ENCODE peak calls at places on chromosomes 13 and 19, in six cellular contexts. One of them, this sample, is unnamed.
A peak's percentile ranks its signal among the peaks of the same experiment; 100 is the strongest.

GRCh38 chr19:50933640-50934039 is 19.2 kb downstream of the KLK5 start:
- DNase-seq in stimulated activated CD4-positive, alpha-beta T cell treated with anti-CD3 and anti-CD28 coated beads, Interleukin-1b, Interleukin-23, amount 100 ng/mL, for 48 hours: no peak
- DNase-seq in HTR-8/SVneo: no peak
- DNase-seq in T-helper 22 cell: no peak
- DNase-seq in choroid plexus epithelial cell: peak; percentile 13
- DNase-seq in stimulated activated CD8-positive, alpha-beta memory T cell treated with anti-CD3 and anti-CD28 coated beads, Interleukin-4, amount 100 ng/mL, for 48 hours: no peak
- DNase-seq in this sample: no peak

GRCh38 chr19:32858559-32858958 is 11.0 kb downstream of the SLC7A9 start:
- DNase-seq in stimulated activated CD8-positive, alpha-beta memory T cell treated with anti-CD3 and anti-CD28 coated beads, Interleukin-4, amount 100 ng/mL, for 48 hours: no peak
- DNase-seq in HTR-8/SVneo: no peak
- DNase-seq in stimulated activated CD4-positive, alpha-beta T cell treated with anti-CD3 and anti-CD28 coated beads, Interleukin-1b, Interleukin-23, amount 100 ng/mL, for 48 hours: no peak
- DNase-seq in T-helper 22 cell: no peak
- DNase-seq in choroid plexus epithelial cell: no peak
- DNase-seq in this sample: no peak

GRCh38 chr19:39316627-39317321 is 3.9 kb downstream of the LRFN1 start:
- DNase-seq in stimulated activated CD4-positive, alpha-beta T cell treated with anti-CD3 and anti-CD28 coated beads, Interleukin-1b, Interleukin-23, amount 100 ng/mL, for 48 hours: no peak
- DNase-seq in stimulated activated CD8-positive, alpha-beta memory T cell treated with anti-CD3 and anti-CD28 coated beads, Interleukin-4, amount 100 ng/mL, for 48 hours: no peak
- DNase-seq in T-helper 22 cell: no peak
- DNase-seq in choroid plexus epithelial cell: no peak
- DNase-seq in HTR-8/SVneo: no peak
- DNase-seq in this sample: no peak

GRCh38 chr13:73767747-73768315 is 366.4 kb downstream of the KLF12 start:
- DNase-seq in stimulated activated CD4-positive, alpha-beta T cell treated with anti-CD3 and anti-CD28 coated beads, Interleukin-1b, Interleukin-23, amount 100 ng/mL, for 48 hours: peak; percentile 15
- DNase-seq in choroid plexus epithelial cell: no peak
- DNase-seq in T-helper 22 cell: no peak
- DNase-seq in HTR-8/SVneo: no peak
- DNase-seq in stimulated activated CD8-positive, alpha-beta memory T cell treated with anti-CD3 and anti-CD28 coated beads, Interleukin-4, amount 100 ng/mL, for 48 hours: peak; percentile 50
- DNase-seq in this sample: peak; percentile 3

GRCh38 chr13:98966019-98966418 is 11.8 kb downstream of the DOCK9 start:
- DNase-seq in stimulated activated CD4-positive, alpha-beta T cell treated with anti-CD3 and anti-CD28 coated beads, Interleukin-1b, Interleukin-23, amount 100 ng/mL, for 48 hours: no peak
- DNase-seq in stimulated activated CD8-positive, alpha-beta memory T cell treated with anti-CD3 and anti-CD28 coated beads, Interleukin-4, amount 100 ng/mL, for 48 hours: no peak
- DNase-seq in T-helper 22 cell: no peak
- DNase-seq in choroid plexus epithelial cell: no peak
- DNase-seq in HTR-8/SVneo: no peak
- DNase-seq in this sample: no peak

GRCh38 chr19:36046443-36047050 is 7.5 kb downstream of the THAP8 start:
- DNase-seq in HTR-8/SVneo: no peak
- DNase-seq in stimulated activated CD8-positive, alpha-beta memory T cell treated with anti-CD3 and anti-CD28 coated beads, Interleukin-4, amount 100 ng/mL, for 48 hours: no peak
- DNase-seq in stimulated activated CD4-positive, alpha-beta T cell treated with anti-CD3 and anti-CD28 coated beads, Interleukin-1b, Interleukin-23, amount 100 ng/mL, for 48 hours: no peak
- DNase-seq in choroid plexus epithelial cell: peak; percentile 40
- DNase-seq in T-helper 22 cell: no peak
- DNase-seq in this sample: no peak

GRCh38 chr13:107765724-107766436 is 449.5 kb downstream of the LIG4 start:
- DNase-seq in T-helper 22 cell: no peak
- DNase-seq in choroid plexus epithelial cell: peak; percentile 46
- DNase-seq in HTR-8/SVneo: no peak
- DNase-seq in stimulated activated CD8-positive, alpha-beta memory T cell treated with anti-CD3 and anti-CD28 coated beads, Interleukin-4, amount 100 ng/mL, for 48 hours: no peak
- DNase-seq in stimulated activated CD4-positive, alpha-beta T cell treated with anti-CD3 and anti-CD28 coated beads, Interleukin-1b, Interleukin-23, amount 100 ng/mL, for 48 hours: no peak
- DNase-seq in this sample: no peak

GRCh38 chr19:42436006-42436405 is 6.7 kb downstream of the CXCL17 start:
- DNase-seq in T-helper 22 cell: no peak
- DNase-seq in HTR-8/SVneo: no peak
- DNase-seq in stimulated activated CD4-positive, alpha-beta T cell treated with anti-CD3 and anti-CD28 coated beads, Interleukin-1b, Interleukin-23, amount 100 ng/mL, for 48 hours: no peak
- DNase-seq in choroid plexus epithelial cell: peak; percentile 21
- DNase-seq in stimulated activated CD8-positive, alpha-beta memory T cell treated with anti-CD3 and anti-CD28 coated beads, Interleukin-4, amount 100 ng/mL, for 48 hours: no peak
- DNase-seq in this sample: no peak

GRCh38 chr19:7870571-7871279 is 3.5 kb downstream of the PRR36 start:
- DNase-seq in stimulated activated CD4-positive, alpha-beta T cell treated with anti-CD3 and anti-CD28 coated beads, Interleukin-1b, Interleukin-23, amount 100 ng/mL, for 48 hours: peak; percentile 85
- DNase-seq in HTR-8/SVneo: peak; percentile 51
- DNase-seq in T-helper 22 cell: peak; percentile 30
- DNase-seq in choroid plexus epithelial cell: peak; percentile 47
- DNase-seq in stimulated activated CD8-positive, alpha-beta memory T cell treated with anti-CD3 and anti-CD28 coated beads, Interleukin-4, amount 100 ng/mL, for 48 hours: peak; percentile 82
- DNase-seq in this sample: peak; percentile 50

GRCh38 chr13:28568286-28568685 is 73.4 kb upstream of the FLT1 start:
- DNase-seq in HTR-8/SVneo: no peak
- DNase-seq in T-helper 22 cell: no peak
- DNase-seq in stimulated activated CD4-positive, alpha-beta T cell treated with anti-CD3 and anti-CD28 coated beads, Interleukin-1b, Interleukin-23, amount 100 ng/mL, for 48 hours: no peak
- DNase-seq in choroid plexus epithelial cell: peak; percentile 43
- DNase-seq in stimulated activated CD8-positive, alpha-beta memory T cell treated with anti-CD3 and anti-CD28 coated beads, Interleukin-4, amount 100 ng/mL, for 48 hours: no peak
- DNase-seq in this sample: peak; percentile 63

GRCh38 chr19:10678813-10679212 is 22.4 kb upstream of the QTRT1 start:
- DNase-seq in HTR-8/SVneo: no peak
- DNase-seq in T-helper 22 cell: no peak
- DNase-seq in stimulated activated CD4-positive, alpha-beta T cell treated with anti-CD3 and anti-CD28 coated beads, Interleukin-1b, Interleukin-23, amount 100 ng/mL, for 48 hours: no peak
- DNase-seq in choroid plexus epithelial cell: no peak
- DNase-seq in stimulated activated CD8-positive, alpha-beta memory T cell treated with anti-CD3 and anti-CD28 coated beads, Interleukin-4, amount 100 ng/mL, for 48 hours: no peak
- DNase-seq in this sample: no peak

GRCh38 chr19:10499550-10500246 is 3.5 kb downstream of the KEAP1 start:
- DNase-seq in stimulated activated CD8-positive, alpha-beta memory T cell treated with anti-CD3 and anti-CD28 coated beads, Interleukin-4, amount 100 ng/mL, for 48 hours: no peak
- DNase-seq in HTR-8/SVneo: no peak
- DNase-seq in choroid plexus epithelial cell: no peak
- DNase-seq in stimulated activated CD4-positive, alpha-beta T cell treated with anti-CD3 and anti-CD28 coated beads, Interleukin-1b, Interleukin-23, amount 100 ng/mL, for 48 hours: no peak
- DNase-seq in T-helper 22 cell: no peak
- DNase-seq in this sample: no peak

GRCh38 chr19:11265785-11266236 is 3.5 kb upstream of the DOCK6 start:
- DNase-seq in stimulated activated CD4-positive, alpha-beta T cell treated with anti-CD3 and anti-CD28 coated beads, Interleukin-1b, Interleukin-23, amount 100 ng/mL, for 48 hours: no peak
- DNase-seq in HTR-8/SVneo: no peak
- DNase-seq in T-helper 22 cell: no peak
- DNase-seq in choroid plexus epithelial cell: no peak
- DNase-seq in stimulated activated CD8-positive, alpha-beta memory T cell treated with anti-CD3 and anti-CD28 coated beads, Interleukin-4, amount 100 ng/mL, for 48 hours: no peak
- DNase-seq in this sample: no peak

This sample was measured in lung microvascular endothelial cell.